ENCODE peak calls at places on chromosomes 16 and 17, in four cellular contexts. P, K, V and O are unnamed samples.

GRCh38 chr16:23378921-23379320 is 74.1 kb downstream of the COG7 start:
- DNase-seq in P (no peak), K (no peak), V (no peak), O (no peak)

GRCh38 chr17:42536048-42536371 is at the start of gene NAGLU:
- DNase-seq in P (peak), K (peak), V (peak), O (peak)

GRCh38 chr16:5309946-5310611 is 212.5 kb upstream of the EEF2KMT start:
- DNase-seq in P (no peak), K (no peak), V (no peak), O (no peak)

GRCh38 chr16:51881731-51882130 is 665.2 kb downstream of the TOX3 start:
- DNase-seq in P (no peak), K (no peak), V (no peak), O (no peak)

GRCh38 chr17:68035523-68036303 is at the start of gene KPNA2:
- DNase-seq in P (peak), K (peak), V (peak), O (peak)

GRCh38 chr17:41411072-41411840 is 13.1 kb downstream of the KRT37 start:
- DNase-seq in P (no peak), K (no peak), V (no peak), O (no peak)

GRCh38 chr16:57394444-57394843 is 10.1 kb upstream of the CCL17 start:
- DNase-seq in P (no peak), K (no peak), V (peak), O (no peak)

GRCh38 chr17:16486373-16487250 is 5.4 kb downstream of the LRRC75A start:
- DNase-seq in P (no peak), K (peak), V (peak), O (peak)

GRCh38 chr17:30091771-30092170 is 24.8 kb upstream of the NSRP1 start:
- DNase-seq in P (no peak), K (no peak), V (no peak), O (no peak)

GRCh38 chr16:84569382-84569987 is 48.4 kb downstream of the COTL1 start:
- DNase-seq in P (no peak), K (no peak), V (peak), O (no peak)

GRCh38 chr16:28503470-28504259 is 3.0 kb downstream of the IL27 start:
- DNase-seq in P (no peak), K (no peak), V (no peak), O (no peak)

GRCh38 chr17:76427457-76428231 is 25.3 kb downstream of the UBE2O start:
- DNase-seq in P (no peak), K (no peak), V (no peak), O (no peak)

GRCh38 chr16:2701713-2702437 is 18.1 kb downstream of the PRSS27 start:
- DNase-seq in P (no peak), K (no peak), V (no peak), O (peak)

GRCh38 chr16:28321700-28322411 is 29.5 kb downstream of the SBK1 start:
- DNase-seq in P (peak), K (no peak), V (peak), O (no peak)

GRCh38 chr16:67571981-67572431 is 9.7 kb downstream of the CTCF start:
- DNase-seq in P (no peak), K (no peak), V (no peak), O (no peak)

GRCh38 chr17:47895254-47895855 is 681 bp upstream of the SP2 start:
- DNase-seq in P (no peak), K (no peak), V (peak), O (no peak)

GRCh38 chr17:80451104-80451775 is 25.2 kb downstream of the NPTX1 start:
- DNase-seq in P (no peak), K (no peak), V (no peak), O (no peak)

GRCh38 chr16:89871895-89872294 is 1.5 kb upstream of the TCF25 start:
- DNase-seq in P (no peak), K (no peak), V (no peak), O (no peak)

GRCh38 chr17:21242026-21242700 is 11.0 kb downstream of the NATD1 start:
- DNase-seq in P (no peak), K (no peak), V (no peak), O (no peak)

GRCh38 chr17:6815775-6816174 is 15.8 kb downstream of the TEKT1 start:
- DNase-seq in P (no peak), K (no peak), V (no peak), O (no peak)

GRCh38 chr17:55561973-55562495 is 50.8 kb upstream of the SMIM36 start:
- DNase-seq in P (no peak), K (no peak), V (no peak), O (no peak)

GRCh38 chr17:72390675-72391501 is 270.1 kb downstream of the SOX9 start:
- DNase-seq in P (no peak), K (no peak), V (no peak), O (no peak)

GRCh38 chr17:29155235-29155965 is 24.8 kb downstream of the MYO18A start:
- DNase-seq in P (no peak), K (no peak), V (peak), O (peak)

GRCh38 chr16:19173059-19173458 is 5.0 kb downstream of the SYT17 start:
- DNase-seq in P (no peak), K (no peak), V (no peak), O (no peak)

GRCh38 chr17:44543213-44543904 is 13.9 kb upstream of the FZD2 start:
- DNase-seq in P (no peak), K (peak), V (peak), O (no peak)